ENCODE peak calls at places on chromosomes 12 and 14, in nine cellular contexts. Y is astrocyte of the spinal cord; F is GM20000; W is cardiac muscle cell; J is stimulated activated CD4-positive, alpha-beta T cell treated with anti-CD3 and anti-CD28 coated beads, Interleukin-15, amount 100 ng/mL, for 1 hour; B is kidney tubule cell; H is activated CD4-positive, CD25-positive, alpha-beta regulatory T cell; A is NCI-H226; I is activated B cell treated with CpG ODN at 0.5 μM for 24 hours. R is an unnamed sample.

GRCh38 chr12:13028825-13029570 is 15.2 kb upstream of the FAM234B start:
- DNase-seq in Y (no peak), F (no peak), W (no peak), J (no peak), B (no peak), H (no peak), A (no peak), I (no peak), R (no peak)

GRCh38 chr14:98984719-98985041 is 287.3 kb downstream of the BCL11B start:
- DNase-seq in Y (no peak), F (no peak), W (no peak), J (peak), B (no peak), H (peak), A (no peak), I (no peak), R (no peak)

GRCh38 chr12:62878211-62878610 is 56.7 kb downstream of the PPM1H start:
- DNase-seq in Y (no peak), F (no peak), W (no peak), J (no peak), B (no peak), H (no peak), A (no peak), I (no peak), R (no peak)

GRCh38 chr14:44954750-44955149 is 7.0 kb downstream of the KLHL28 start:
- DNase-seq in Y (no peak), F (no peak), W (no peak), J (no peak), B (no peak), H (no peak), A (no peak), I (no peak), R (no peak)

GRCh38 chr12:71972441-71973074 is 33.9 kb downstream of the TPH2 start:
- DNase-seq in Y (no peak), F (no peak), W (no peak), J (no peak), B (no peak), H (no peak), A (no peak), I (no peak), R (no peak)

GRCh38 chr12:22626429-22626828 is 1.5 kb downstream of the ETNK1 start:
- DNase-seq in Y (peak), F (peak), W (no peak), J (no peak), B (peak), H (no peak), A (no peak), I (no peak), R (peak)

GRCh38 chr12:56157201-56158028 is 744 bp upstream of the MYL6 start:
- DNase-seq in Y (peak), F (peak), W (peak), J (peak), B (peak), H (peak), A (peak), I (peak), R (peak)

GRCh38 chr14:74582910-74583581 is 29.0 kb downstream of the LTBP2 start:
- DNase-seq in Y (no peak), F (no peak), W (peak), J (no peak), B (no peak), H (no peak), A (no peak), I (no peak), R (no peak)

GRCh38 chr14:99231850-99232401 is 40.1 kb downstream of the BCL11B start:
- DNase-seq in Y (no peak), F (no peak), W (peak), J (no peak), B (no peak), H (no peak), A (no peak), I (no peak), R (no peak)

GRCh38 chr12:49098035-49098451 is 3.4 kb upstream of the DHH start:
- DNase-seq in Y (no peak), F (peak), W (peak), J (no peak), B (peak), H (peak), A (no peak), I (peak), R (peak)

GRCh38 chr12:131586269-131586668 is 124.6 kb upstream of the SFSWAP start:
- DNase-seq in Y (no peak), F (no peak), W (no peak), J (no peak), B (no peak), H (no peak), A (no peak), I (no peak), R (no peak)

GRCh38 chr14:63163306-63163705 is 40.9 kb upstream of the RHOJ start:
- DNase-seq in Y (no peak), F (no peak), W (no peak), J (no peak), B (no peak), H (no peak), A (no peak), I (no peak), R (no peak)

GRCh38 chr14:88380405-88380804 is 5.1 kb upstream of the SPATA7 start:
- DNase-seq in Y (peak), F (peak), W (peak), J (no peak), B (peak), H (no peak), A (no peak), I (no peak), R (no peak)

GRCh38 chr12:12799163-12799920 is 13.8 kb upstream of the DDX47 start:
- DNase-seq in Y (no peak), F (no peak), W (no peak), J (no peak), B (no peak), H (no peak), A (no peak), I (no peak), R (no peak)

GRCh38 chr12:132147423-132148367 is 3.4 kb downstream of the NOC4L start:
- DNase-seq in Y (no peak), F (no peak), W (no peak), J (no peak), B (no peak), H (no peak), A (no peak), I (peak), R (no peak)

GRCh38 chr12:65605019-65605418 is 219.3 kb upstream of the HMGA2 start:
- DNase-seq in Y (peak), F (no peak), W (no peak), J (no peak), B (no peak), H (no peak), A (no peak), I (no peak), R (no peak)

GRCh38 chr12:94603434-94604068 is 46.8 kb downstream of the TMCC3 start:
- DNase-seq in Y (no peak), F (peak), W (peak), J (peak), B (no peak), H (no peak), A (no peak), I (peak), R (no peak)

GRCh38 chr14:24368215-24368561 is 204 bp downstream of the NFATC4 start:
- DNase-seq in Y (no peak), F (peak), W (no peak), J (no peak), B (no peak), H (no peak), A (no peak), I (no peak), R (no peak)

GRCh38 chr12:64882687-64883086 is 58.2 kb downstream of the TBC1D30 start:
- DNase-seq in Y (no peak), F (no peak), W (no peak), J (no peak), B (no peak), H (no peak), A (no peak), I (no peak), R (no peak)

GRCh38 chr12:60106207-60106606 is 510.4 kb downstream of the SLC16A7 start:
- DNase-seq in Y (peak), F (no peak), W (no peak), J (no peak), B (peak), H (no peak), A (no peak), I (no peak), R (no peak)

GRCh38 chr14:78291958-78292357 is 121.8 kb downstream of the NRXN3 start:
- DNase-seq in Y (no peak), F (peak), W (no peak), J (no peak), B (no peak), H (no peak), A (no peak), I (no peak), R (peak)

GRCh38 chr14:23543403-23543802 is 8.2 kb downstream of the ZFHX2 start:
- DNase-seq in Y (no peak), F (no peak), W (no peak), J (no peak), B (peak), H (no peak), A (no peak), I (no peak), R (no peak)

GRCh38 chr12:53042607-53043454 is 7.0 kb upstream of the TNS2 start:
- DNase-seq in Y (no peak), F (no peak), W (no peak), J (no peak), B (no peak), H (no peak), A (no peak), I (no peak), R (no peak)

GRCh38 chr12:116937640-116938039 is 26.9 kb downstream of the FBXW8 start:
- DNase-seq in Y (no peak), F (no peak), W (no peak), J (no peak), B (no peak), H (no peak), A (no peak), I (no peak), R (no peak)

GRCh38 chr12:116687888-116688287 is 50.0 kb downstream of the SPRING1 start:
- DNase-seq in Y (no peak), F (no peak), W (peak), J (no peak), B (peak), H (no peak), A (no peak), I (peak), R (peak)

GRCh38 chr12:101707131-101707782 is 9.8 kb downstream of the CHPT1 start:
- DNase-seq in Y (no peak), F (no peak), W (no peak), J (no peak), B (no peak), H (no peak), A (peak), I (no peak), R (no peak)

GRCh38 chr12:64890873-64891468 is 66.5 kb downstream of the TBC1D30 start:
- DNase-seq in Y (peak), F (peak), W (peak), J (no peak), B (peak), H (no peak), A (peak), I (no peak), R (peak)

R was measured in GM19239.